ENCODE peak calls at places on chromosomes 16 and 17, in seven cellular contexts. One of them, this sample, is unnamed.

GRCh38 chr16:50390914-50391700 is 22.3 kb upstream of the BRD7 start:
- DNase-seq in WTC11: no peak
- DNase-seq in activated T-helper 1 cell treated with anti-CD3 and anti-CD28 coated beads, Interleukin-12 subunit alpha, Interleukin-12 subunit beta, Interleukin-2, Interleukin-4 antibody, amounts not matched to agents 30 ng/mL and 10 ng/mL and 1 ng/mL, durations not matched to agents 14 hours and 24 hours and 36 hours: no peak
- DNase-seq in stimulated activated naive B cell treated with anti-CD40 and anti-IgM and Interleukin-4, amounts not matched to agents 10 μg/mL and 1 μg/mL and 100 μg/mL, for 72 hours: no peak
- DNase-seq in heart left ventricle: no peak
- DNase-seq in stimulated activated CD4-positive, alpha-beta T cell treated with anti-CD3 and anti-CD28 coated beads, Interleukin-1b, Interleukin-23, amount 100 ng/mL, for 24 hours: no peak
- DNase-seq in stimulated activated naive CD4-positive, alpha-beta T cell: no peak
- DNase-seq in this sample: no peak

GRCh38 chr16:68490829-68491575 is 42.7 kb upstream of the SMPD3 start:
- DNase-seq in WTC11: peak
- DNase-seq in activated T-helper 1 cell treated with anti-CD3 and anti-CD28 coated beads, Interleukin-12 subunit alpha, Interleukin-12 subunit beta, Interleukin-2, Interleukin-4 antibody, amounts not matched to agents 30 ng/mL and 10 ng/mL and 1 ng/mL, durations not matched to agents 14 hours and 24 hours and 36 hours: no peak
- DNase-seq in stimulated activated naive B cell treated with anti-CD40 and anti-IgM and Interleukin-4, amounts not matched to agents 10 μg/mL and 1 μg/mL and 100 μg/mL, for 72 hours: peak
- DNase-seq in heart left ventricle: no peak
- DNase-seq in stimulated activated CD4-positive, alpha-beta T cell treated with anti-CD3 and anti-CD28 coated beads, Interleukin-1b, Interleukin-23, amount 100 ng/mL, for 24 hours: no peak
- DNase-seq in stimulated activated naive CD4-positive, alpha-beta T cell: no peak
- DNase-seq in this sample: no peak

GRCh38 chr17:48416971-48417370 is 13.0 kb downstream of the SKAP1 start:
- DNase-seq in WTC11: no peak
- DNase-seq in activated T-helper 1 cell treated with anti-CD3 and anti-CD28 coated beads, Interleukin-12 subunit alpha, Interleukin-12 subunit beta, Interleukin-2, Interleukin-4 antibody, amounts not matched to agents 30 ng/mL and 10 ng/mL and 1 ng/mL, durations not matched to agents 14 hours and 24 hours and 36 hours: no peak
- DNase-seq in stimulated activated naive B cell treated with anti-CD40 and anti-IgM and Interleukin-4, amounts not matched to agents 10 μg/mL and 1 μg/mL and 100 μg/mL, for 72 hours: no peak
- DNase-seq in heart left ventricle: no peak
- DNase-seq in stimulated activated CD4-positive, alpha-beta T cell treated with anti-CD3 and anti-CD28 coated beads, Interleukin-1b, Interleukin-23, amount 100 ng/mL, for 24 hours: no peak
- DNase-seq in stimulated activated naive CD4-positive, alpha-beta T cell: no peak
- DNase-seq in this sample: no peak

GRCh38 chr17:32519769-32520701 is 33.2 kb downstream of the CDK5R1 start:
- DNase-seq in WTC11: no peak
- DNase-seq in activated T-helper 1 cell treated with anti-CD3 and anti-CD28 coated beads, Interleukin-12 subunit alpha, Interleukin-12 subunit beta, Interleukin-2, Interleukin-4 antibody, amounts not matched to agents 30 ng/mL and 10 ng/mL and 1 ng/mL, durations not matched to agents 14 hours and 24 hours and 36 hours: no peak
- DNase-seq in stimulated activated naive B cell treated with anti-CD40 and anti-IgM and Interleukin-4, amounts not matched to agents 10 μg/mL and 1 μg/mL and 100 μg/mL, for 72 hours: peak
- DNase-seq in heart left ventricle: peak
- DNase-seq in stimulated activated CD4-positive, alpha-beta T cell treated with anti-CD3 and anti-CD28 coated beads, Interleukin-1b, Interleukin-23, amount 100 ng/mL, for 24 hours: no peak
- DNase-seq in stimulated activated naive CD4-positive, alpha-beta T cell: peak
- DNase-seq in this sample: no peak

GRCh38 chr17:81365148-81365600 is 30.1 kb upstream of the BAHCC1 start:
- DNase-seq in WTC11: peak
- DNase-seq in activated T-helper 1 cell treated with anti-CD3 and anti-CD28 coated beads, Interleukin-12 subunit alpha, Interleukin-12 subunit beta, Interleukin-2, Interleukin-4 antibody, amounts not matched to agents 30 ng/mL and 10 ng/mL and 1 ng/mL, durations not matched to agents 14 hours and 24 hours and 36 hours: no peak
- DNase-seq in stimulated activated naive B cell treated with anti-CD40 and anti-IgM and Interleukin-4, amounts not matched to agents 10 μg/mL and 1 μg/mL and 100 μg/mL, for 72 hours: no peak
- DNase-seq in heart left ventricle: peak
- DNase-seq in stimulated activated CD4-positive, alpha-beta T cell treated with anti-CD3 and anti-CD28 coated beads, Interleukin-1b, Interleukin-23, amount 100 ng/mL, for 24 hours: no peak
- DNase-seq in stimulated activated naive CD4-positive, alpha-beta T cell: no peak
- DNase-seq in this sample: no peak

GRCh38 chr17:67312265-67312664 is 54.1 kb downstream of the PSMD12 start:
- DNase-seq in WTC11: no peak
- DNase-seq in activated T-helper 1 cell treated with anti-CD3 and anti-CD28 coated beads, Interleukin-12 subunit alpha, Interleukin-12 subunit beta, Interleukin-2, Interleukin-4 antibody, amounts not matched to agents 30 ng/mL and 10 ng/mL and 1 ng/mL, durations not matched to agents 14 hours and 24 hours and 36 hours: no peak
- DNase-seq in stimulated activated naive B cell treated with anti-CD40 and anti-IgM and Interleukin-4, amounts not matched to agents 10 μg/mL and 1 μg/mL and 100 μg/mL, for 72 hours: no peak
- DNase-seq in heart left ventricle: peak
- DNase-seq in stimulated activated CD4-positive, alpha-beta T cell treated with anti-CD3 and anti-CD28 coated beads, Interleukin-1b, Interleukin-23, amount 100 ng/mL, for 24 hours: no peak
- DNase-seq in stimulated activated naive CD4-positive, alpha-beta T cell: no peak
- DNase-seq in this sample: no peak

GRCh38 chr17:559699-560378 is 154.8 kb downstream of the VPS53 start:
- DNase-seq in WTC11: no peak
- DNase-seq in activated T-helper 1 cell treated with anti-CD3 and anti-CD28 coated beads, Interleukin-12 subunit alpha, Interleukin-12 subunit beta, Interleukin-2, Interleukin-4 antibody, amounts not matched to agents 30 ng/mL and 10 ng/mL and 1 ng/mL, durations not matched to agents 14 hours and 24 hours and 36 hours: no peak
- DNase-seq in stimulated activated naive B cell treated with anti-CD40 and anti-IgM and Interleukin-4, amounts not matched to agents 10 μg/mL and 1 μg/mL and 100 μg/mL, for 72 hours: no peak
- DNase-seq in heart left ventricle: peak
- DNase-seq in stimulated activated CD4-positive, alpha-beta T cell treated with anti-CD3 and anti-CD28 coated beads, Interleukin-1b, Interleukin-23, amount 100 ng/mL, for 24 hours: no peak
- DNase-seq in stimulated activated naive CD4-positive, alpha-beta T cell: no peak
- DNase-seq in this sample: no peak

GRCh38 chr17:76076100-76076764 is 1.7 kb downstream of the GALR2 start:
- DNase-seq in WTC11: peak
- DNase-seq in activated T-helper 1 cell treated with anti-CD3 and anti-CD28 coated beads, Interleukin-12 subunit alpha, Interleukin-12 subunit beta, Interleukin-2, Interleukin-4 antibody, amounts not matched to agents 30 ng/mL and 10 ng/mL and 1 ng/mL, durations not matched to agents 14 hours and 24 hours and 36 hours: no peak
- DNase-seq in stimulated activated naive B cell treated with anti-CD40 and anti-IgM and Interleukin-4, amounts not matched to agents 10 μg/mL and 1 μg/mL and 100 μg/mL, for 72 hours: no peak
- DNase-seq in heart left ventricle: no peak
- DNase-seq in stimulated activated CD4-positive, alpha-beta T cell treated with anti-CD3 and anti-CD28 coated beads, Interleukin-1b, Interleukin-23, amount 100 ng/mL, for 24 hours: no peak
- DNase-seq in stimulated activated naive CD4-positive, alpha-beta T cell: no peak
- DNase-seq in this sample: no peak

GRCh38 chr16:87233928-87234327 is 83.3 kb downstream of the C16orf95 start:
- DNase-seq in WTC11: peak
- DNase-seq in activated T-helper 1 cell treated with anti-CD3 and anti-CD28 coated beads, Interleukin-12 subunit alpha, Interleukin-12 subunit beta, Interleukin-2, Interleukin-4 antibody, amounts not matched to agents 30 ng/mL and 10 ng/mL and 1 ng/mL, durations not matched to agents 14 hours and 24 hours and 36 hours: no peak
- DNase-seq in stimulated activated naive B cell treated with anti-CD40 and anti-IgM and Interleukin-4, amounts not matched to agents 10 μg/mL and 1 μg/mL and 100 μg/mL, for 72 hours: no peak
- DNase-seq in heart left ventricle: no peak
- DNase-seq in stimulated activated CD4-positive, alpha-beta T cell treated with anti-CD3 and anti-CD28 coated beads, Interleukin-1b, Interleukin-23, amount 100 ng/mL, for 24 hours: no peak
- DNase-seq in stimulated activated naive CD4-positive, alpha-beta T cell: no peak
- DNase-seq in this sample: peak

GRCh38 chr17:49548506-49549310 is 27.0 kb upstream of the NXPH3 start:
- DNase-seq in WTC11: peak
- DNase-seq in activated T-helper 1 cell treated with anti-CD3 and anti-CD28 coated beads, Interleukin-12 subunit alpha, Interleukin-12 subunit beta, Interleukin-2, Interleukin-4 antibody, amounts not matched to agents 30 ng/mL and 10 ng/mL and 1 ng/mL, durations not matched to agents 14 hours and 24 hours and 36 hours: no peak
- DNase-seq in stimulated activated naive B cell treated with anti-CD40 and anti-IgM and Interleukin-4, amounts not matched to agents 10 μg/mL and 1 μg/mL and 100 μg/mL, for 72 hours: no peak
- DNase-seq in heart left ventricle: no peak
- DNase-seq in stimulated activated CD4-positive, alpha-beta T cell treated with anti-CD3 and anti-CD28 coated beads, Interleukin-1b, Interleukin-23, amount 100 ng/mL, for 24 hours: no peak
- DNase-seq in stimulated activated naive CD4-positive, alpha-beta T cell: no peak
- DNase-seq in this sample: no peak

GRCh38 chr16:48622456-48623303 is 12.7 kb upstream of the N4BP1 start:
- DNase-seq in WTC11: no peak
- DNase-seq in activated T-helper 1 cell treated with anti-CD3 and anti-CD28 coated beads, Interleukin-12 subunit alpha, Interleukin-12 subunit beta, Interleukin-2, Interleukin-4 antibody, amounts not matched to agents 30 ng/mL and 10 ng/mL and 1 ng/mL, durations not matched to agents 14 hours and 24 hours and 36 hours: no peak
- DNase-seq in stimulated activated naive B cell treated with anti-CD40 and anti-IgM and Interleukin-4, amounts not matched to agents 10 μg/mL and 1 μg/mL and 100 μg/mL, for 72 hours: no peak
- DNase-seq in heart left ventricle: no peak
- DNase-seq in stimulated activated CD4-positive, alpha-beta T cell treated with anti-CD3 and anti-CD28 coated beads, Interleukin-1b, Interleukin-23, amount 100 ng/mL, for 24 hours: no peak
- DNase-seq in stimulated activated naive CD4-positive, alpha-beta T cell: no peak
- DNase-seq in this sample: no peak

GRCh38 chr17:7405413-7405881 is 1.6 kb upstream of the TMEM256 start:
- DNase-seq in WTC11: no peak
- DNase-seq in activated T-helper 1 cell treated with anti-CD3 and anti-CD28 coated beads, Interleukin-12 subunit alpha, Interleukin-12 subunit beta, Interleukin-2, Interleukin-4 antibody, amounts not matched to agents 30 ng/mL and 10 ng/mL and 1 ng/mL, durations not matched to agents 14 hours and 24 hours and 36 hours: no peak
- DNase-seq in stimulated activated naive B cell treated with anti-CD40 and anti-IgM and Interleukin-4, amounts not matched to agents 10 μg/mL and 1 μg/mL and 100 μg/mL, for 72 hours: no peak
- DNase-seq in heart left ventricle: no peak
- DNase-seq in stimulated activated CD4-positive, alpha-beta T cell treated with anti-CD3 and anti-CD28 coated beads, Interleukin-1b, Interleukin-23, amount 100 ng/mL, for 24 hours: no peak
- DNase-seq in stimulated activated naive CD4-positive, alpha-beta T cell: no peak
- DNase-seq in this sample: peak

GRCh38 chr17:45032150-45032493 is 19.3 kb downstream of the DCAKD start:
- DNase-seq in WTC11: no peak
- DNase-seq in activated T-helper 1 cell treated with anti-CD3 and anti-CD28 coated beads, Interleukin-12 subunit alpha, Interleukin-12 subunit beta, Interleukin-2, Interleukin-4 antibody, amounts not matched to agents 30 ng/mL and 10 ng/mL and 1 ng/mL, durations not matched to agents 14 hours and 24 hours and 36 hours: no peak
- DNase-seq in stimulated activated naive B cell treated with anti-CD40 and anti-IgM and Interleukin-4, amounts not matched to agents 10 μg/mL and 1 μg/mL and 100 μg/mL, for 72 hours: no peak
- DNase-seq in heart left ventricle: no peak
- DNase-seq in stimulated activated CD4-positive, alpha-beta T cell treated with anti-CD3 and anti-CD28 coated beads, Interleukin-1b, Interleukin-23, amount 100 ng/mL, for 24 hours: no peak
- DNase-seq in stimulated activated naive CD4-positive, alpha-beta T cell: no peak
- DNase-seq in this sample: no peak

GRCh38 chr16:53099318-53100130 is 44.7 kb downstream of the CHD9 start:
- DNase-seq in WTC11: peak
- DNase-seq in activated T-helper 1 cell treated with anti-CD3 and anti-CD28 coated beads, Interleukin-12 subunit alpha, Interleukin-12 subunit beta, Interleukin-2, Interleukin-4 antibody, amounts not matched to agents 30 ng/mL and 10 ng/mL and 1 ng/mL, durations not matched to agents 14 hours and 24 hours and 36 hours: peak
- DNase-seq in stimulated activated naive B cell treated with anti-CD40 and anti-IgM and Interleukin-4, amounts not matched to agents 10 μg/mL and 1 μg/mL and 100 μg/mL, for 72 hours: peak
- DNase-seq in heart left ventricle: peak
- DNase-seq in stimulated activated CD4-positive, alpha-beta T cell treated with anti-CD3 and anti-CD28 coated beads, Interleukin-1b, Interleukin-23, amount 100 ng/mL, for 24 hours: peak
- DNase-seq in stimulated activated naive CD4-positive, alpha-beta T cell: no peak
- DNase-seq in this sample: peak

GRCh38 chr16:50267151-50267631 is 840 bp downstream of the ADCY7 start:
- DNase-seq in WTC11: no peak
- DNase-seq in activated T-helper 1 cell treated with anti-CD3 and anti-CD28 coated beads, Interleukin-12 subunit alpha, Interleukin-12 subunit beta, Interleukin-2, Interleukin-4 antibody, amounts not matched to agents 30 ng/mL and 10 ng/mL and 1 ng/mL, durations not matched to agents 14 hours and 24 hours and 36 hours: no peak
- DNase-seq in stimulated activated naive B cell treated with anti-CD40 and anti-IgM and Interleukin-4, amounts not matched to agents 10 μg/mL and 1 μg/mL and 100 μg/mL, for 72 hours: no peak
- DNase-seq in heart left ventricle: no peak
- DNase-seq in stimulated activated CD4-positive, alpha-beta T cell treated with anti-CD3 and anti-CD28 coated beads, Interleukin-1b, Interleukin-23, amount 100 ng/mL, for 24 hours: no peak
- DNase-seq in stimulated activated naive CD4-positive, alpha-beta T cell: no peak
- DNase-seq in this sample: peak

This sample was measured in sciatic nerve.